ENCODE peak calls at places on chromosomes 5 and 9, in six cellular contexts. C, U, G, F, E and X are unnamed samples.

GRCh38 chr9:136881691-136882108 is 4.6 kb upstream of the TRAF2 start:
- DNase-seq in G (no peak), C (peak; percentile 34), F (peak; percentile 53), U (no peak), E (peak; percentile 45), X (peak; percentile 35)

GRCh38 chr5:125700380-125700856 is 722.8 kb upstream of the GRAMD2B start:
- DNase-seq in C (no peak), G (no peak), E (no peak), U (peak; percentile 49), F (peak; percentile 47), X (peak; percentile 34)

GRCh38 chr5:77073667-77074066 is 13.4 kb downstream of the ZBED3 start:
- DNase-seq in G (no peak), U (no peak), E (no peak), C (no peak), F (peak; percentile 62), X (no peak)

GRCh38 chr5:150946351-150946905 is 41.6 kb upstream of the ZNF300 start:
- DNase-seq in F (peak; percentile 97), C (no peak), U (no peak), E (peak; percentile 92), G (peak; percentile 93), X (no peak)

GRCh38 chr5:14208071-14209021 is 65.2 kb downstream of the TRIO start:
- DNase-seq in E (no peak), G (no peak), U (no peak), C (no peak), F (peak; percentile 75), X (no peak)

GRCh38 chr5:78597068-78597857 is 51.3 kb downstream of the LHFPL2 start:
- DNase-seq in F (peak; percentile 88), U (no peak), G (no peak), C (no peak), E (no peak), X (no peak)

GRCh38 chr9:104774132-104774531 is 10.2 kb downstream of the NIPSNAP3B start:
- DNase-seq in U (no peak), G (no peak), F (no peak), C (no peak), E (no peak), X (no peak)

GRCh38 chr5:179262126-179262920 is 82.9 kb downstream of the ADAMTS2 start:
- DNase-seq in E (no peak), G (peak; percentile 84), F (no peak), U (peak; percentile 7), C (no peak), X (no peak)

GRCh38 chr5:19125956-19126713 is 861.9 kb downstream of the CDH18 start:
- DNase-seq in U (no peak), E (no peak), G (no peak), C (no peak), F (no peak), X (no peak)

GRCh38 chr5:161105563-161105962 is 253.6 kb upstream of the ATP10B start:
- DNase-seq in F (no peak), E (no peak), U (no peak), C (no peak), G (no peak), X (no peak)

GRCh38 chr5:140346348-140347221 is at the start of gene HBEGF:
- DNase-seq in C (peak; percentile 45), U (peak; percentile 81), F (peak; percentile 78), E (peak; percentile 84), G (peak; percentile 95), X (peak; percentile 91)

GRCh38 chr5:178394074-178394473 is 161.5 kb upstream of the PHYKPL start:
- DNase-seq in U (no peak), F (no peak), E (no peak), C (no peak), G (peak; percentile 52), X (no peak)

GRCh38 chr5:172454355-172455086 is at the start of gene SH3PXD2B:
- DNase-seq in F (peak; percentile 79), E (peak; percentile 66), U (peak; percentile 86), G (peak; percentile 93), C (peak; percentile 16), X (peak; percentile 85)

GRCh38 chr9:101486693-101487442 is 46.8 kb upstream of the RNF20 start:
- DNase-seq in C (no peak), E (peak; percentile 36), F (peak; percentile 48), G (peak; percentile 91), U (peak; percentile 78), X (peak; percentile 69)

GRCh38 chr9:72898784-72899733 is 53.8 kb downstream of the ALDH1A1 start:
- DNase-seq in G (no peak), E (no peak), C (no peak), F (no peak), U (no peak), X (no peak)

GRCh38 chr5:159774476-159775031 is 141.7 kb upstream of the ADRA1B start:
- DNase-seq in F (no peak), U (no peak), E (no peak), G (no peak), C (no peak), X (no peak)

GRCh38 chr9:114434878-114435311 is 47.1 kb upstream of the AKNA start:
- DNase-seq in G (peak; percentile 66), C (no peak), U (no peak), F (peak; percentile 58), E (no peak), X (peak; percentile 34)

GRCh38 chr5:52134013-52134650 is 653.6 kb upstream of the ITGA1 start:
- DNase-seq in F (no peak), G (no peak), U (no peak), C (no peak), E (no peak), X (no peak)

GRCh38 chr9:110592075-110592830 is 12.7 kb upstream of the SVEP1 start:
- DNase-seq in E (no peak), F (no peak), C (no peak), U (no peak), G (no peak), X (no peak)

GRCh38 chr9:7320139-7320538 is 479.4 kb downstream of the DMAC1 start:
- DNase-seq in E (no peak), G (no peak), F (peak; percentile 88), U (no peak), C (no peak), X (no peak)

GRCh38 chr5:133331866-133332731 is 280.2 kb downstream of the FSTL4 start:
- DNase-seq in C (no peak), U (no peak), G (no peak), F (no peak), E (no peak), X (no peak)

DNA sequence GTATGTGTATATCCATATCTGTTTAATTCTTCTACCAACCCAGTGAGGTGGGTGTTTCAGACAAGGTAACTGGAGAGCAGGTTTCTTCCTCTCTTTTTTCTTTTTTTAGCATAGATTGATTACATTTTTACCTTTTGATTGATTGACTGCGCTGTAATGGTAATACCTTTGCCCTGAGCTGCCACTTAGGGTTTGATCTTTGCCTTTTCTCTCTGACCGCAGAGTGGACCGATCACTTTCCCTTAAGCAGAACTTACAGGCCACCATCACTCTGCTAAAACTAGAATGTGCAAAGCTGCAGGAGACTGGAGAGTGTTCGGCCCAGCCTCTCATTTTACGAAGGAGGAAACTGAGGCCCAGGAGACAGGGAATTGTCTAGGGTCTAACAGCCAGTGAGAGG is 38.0 kb downstream of the RCL1 start:
- DNase-seq in F (no peak), E (no peak), C (no peak), G (no peak), U (no peak), X (no peak)
- TF ChIP-seq CTCF in F (no peak), E (no peak), C (no peak), G (no peak), U (no peak), X (no peak)

GRCh38 chr9:75582870-75583269 is 307.6 kb upstream of the PCSK5 start:
- DNase-seq in F (no peak), E (no peak), C (no peak), G (no peak), U (no peak), X (no peak)

GRCh38 chr9:75591972-75592371 is 298.5 kb upstream of the PCSK5 start:
- DNase-seq in C (no peak), G (no peak), E (no peak), U (no peak), F (no peak), X (no peak)

GRCh38 chr9:75589497-75589896 is 301.0 kb upstream of the PCSK5 start:
- DNase-seq in U (no peak), E (no peak), F (no peak), C (no peak), G (no peak), X (no peak)

GRCh38 chr9:75593920-75594319 is 296.6 kb upstream of the PCSK5 start:
- DNase-seq in E (no peak), G (no peak), U (no peak), C (no peak), F (no peak), X (no peak)

DNA sequence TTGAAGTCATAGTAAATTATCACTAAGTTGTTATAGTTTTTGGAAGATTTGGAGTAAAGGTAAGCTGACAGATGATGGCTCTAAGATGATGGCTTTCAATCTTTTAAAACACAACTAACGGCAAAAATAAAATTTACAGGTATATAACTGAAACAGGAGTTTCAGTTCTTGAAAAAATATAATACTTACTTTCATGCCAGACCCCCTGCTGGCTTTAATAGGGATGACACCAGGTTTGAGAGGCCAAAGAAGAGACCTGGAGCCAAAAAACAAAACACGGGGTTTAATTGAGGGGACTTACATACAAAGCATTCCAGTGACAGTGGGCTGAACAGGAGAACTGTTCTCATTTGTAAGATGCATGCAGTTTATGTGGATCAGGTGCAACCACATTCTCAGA is 301.7 kb upstream of the PCSK5 start:
- DNase-seq in G (no peak), F (no peak), U (no peak), C (no peak), E (no peak), X (no peak)
- TF ChIP-seq CTCF in G (no peak), F (no peak), U (peak; percentile 71), C (no peak), E (peak; percentile 28), X (peak; percentile 19)

DNA sequence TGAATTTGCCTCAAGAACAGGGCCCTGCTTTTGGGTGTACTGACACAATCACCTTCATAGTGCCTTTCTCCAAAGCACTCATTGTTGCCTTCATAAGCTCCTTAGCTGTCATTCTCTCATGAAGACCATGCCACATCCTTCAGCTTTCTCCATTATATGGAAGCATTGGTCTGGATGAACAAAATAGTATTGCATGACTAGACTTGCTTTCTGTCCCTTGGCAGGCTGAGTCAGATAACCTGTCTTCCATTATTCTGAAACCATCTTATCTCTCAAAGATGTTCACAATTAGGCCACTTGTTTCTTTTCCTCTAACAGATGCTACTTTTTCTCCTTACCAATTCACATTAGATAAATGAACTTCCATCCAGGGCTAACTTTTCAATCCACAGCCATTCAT is 297.9 kb downstream of the IRX1 start:
- DNase-seq in G (no peak), E (no peak), U (no peak), C (no peak), F (no peak), X (no peak)
- TF ChIP-seq CTCF in G (no peak), E (no peak), U (no peak), C (no peak), F (no peak), X (no peak)

DNA sequence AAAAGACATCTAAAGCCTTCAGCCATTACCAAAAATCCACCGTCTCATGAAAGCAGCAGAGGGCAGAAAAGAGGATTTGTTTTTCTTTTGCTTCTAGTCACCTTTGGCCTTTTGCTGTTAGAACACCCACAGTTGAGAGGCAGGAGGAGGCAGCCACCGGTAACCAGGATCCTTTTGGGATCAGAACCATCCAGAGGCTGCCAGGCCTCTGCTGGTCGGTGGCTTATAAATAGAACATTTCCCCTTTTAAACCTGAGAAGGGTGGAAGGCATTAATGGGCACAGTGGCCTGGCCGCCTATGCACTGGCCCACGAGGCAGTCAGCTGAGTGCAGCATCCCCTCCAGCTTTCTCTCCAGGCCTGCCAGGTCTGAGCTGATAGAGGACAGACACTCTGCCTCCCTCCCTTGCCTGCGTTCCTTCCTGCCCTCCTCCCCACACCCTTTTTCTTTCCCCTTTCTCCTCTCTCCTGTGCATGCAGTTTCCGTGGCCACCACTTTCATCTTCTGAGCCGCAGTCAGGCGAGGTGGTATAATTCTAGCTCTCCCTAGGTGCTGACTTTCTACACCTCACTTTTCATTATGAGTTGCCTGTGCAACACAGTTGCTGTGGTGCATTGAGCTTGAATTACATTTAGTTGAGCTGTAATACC is 253.4 kb downstream of the ARHGAP26 start:
- DNase-seq in U (no peak), C (no peak), E (peak; percentile 74), F (peak; percentile 29), G (peak; percentile 86), X (no peak)
- TF ChIP-seq CTCF in U (no peak), C (no peak), E (peak; percentile 13), F (no peak), G (no peak), X (no peak)